ENCODE peak calls at places on chromosomes 16 and 17, in five cellular contexts. A is K562, R is HCT116, G is Panc1, H is SK-N-SH. Y is an unnamed sample.

GRCh38 chr17:52150935-52151334 is 7.6 kb downstream of the CA10 start:
- DNase-seq in H (no peak), R (no peak), G (no peak), A (no peak), Y (no peak)

GRCh38 chr16:88405325-88406060 is 22.7 kb downstream of the ZNF469 start:
- DNase-seq in R (no peak), H (peak), A (no peak), G (no peak), Y (no peak)

GRCh38 chr16:86375370-86375769 is 135.0 kb upstream of the FOXF1 start:
- DNase-seq in R (no peak), A (no peak), G (no peak), H (no peak), Y (no peak)

GRCh38 chr17:74525781-74526288 is 5.4 kb downstream of the CD300LB start:
- DNase-seq in A (no peak), R (no peak), H (no peak), G (no peak), Y (no peak)

GRCh38 chr17:68812876-68813584 is 142.2 kb downstream of the ABCA8 start:
- DNase-seq in H (no peak), R (no peak), G (no peak), A (no peak), Y (no peak)

GRCh38 chr17:82832411-82832810 is 7.4 kb downstream of the ZNF750 start:
- DNase-seq in H (no peak), R (no peak), G (no peak), A (no peak), Y (no peak)

GRCh38 chr17:13003454-13003851 is 14.4 kb downstream of the ELAC2 start:
- DNase-seq in R (no peak), A (no peak), G (no peak), H (no peak), Y (no peak)

GRCh38 chr16:12065866-12066545 is 89.5 kb downstream of the SNX29 start:
- DNase-seq in H (no peak), A (no peak), G (no peak), R (no peak), Y (no peak)

GRCh38 chr17:34177642-34178041 is 77.4 kb upstream of the CCL2 start:
- DNase-seq in A (no peak), R (no peak), G (no peak), H (no peak), Y (no peak)

GRCh38 chr17:4147751-4148310 is 4.8 kb downstream of the CYB5D2 start:
- DNase-seq in H (no peak), A (no peak), R (no peak), G (no peak), Y (no peak)

GRCh38 chr16:5062051-5062450 is 3.7 kb downstream of the C16orf89 start:
- DNase-seq in R (no peak), G (no peak), A (no peak), H (no peak), Y (no peak)

DNA sequence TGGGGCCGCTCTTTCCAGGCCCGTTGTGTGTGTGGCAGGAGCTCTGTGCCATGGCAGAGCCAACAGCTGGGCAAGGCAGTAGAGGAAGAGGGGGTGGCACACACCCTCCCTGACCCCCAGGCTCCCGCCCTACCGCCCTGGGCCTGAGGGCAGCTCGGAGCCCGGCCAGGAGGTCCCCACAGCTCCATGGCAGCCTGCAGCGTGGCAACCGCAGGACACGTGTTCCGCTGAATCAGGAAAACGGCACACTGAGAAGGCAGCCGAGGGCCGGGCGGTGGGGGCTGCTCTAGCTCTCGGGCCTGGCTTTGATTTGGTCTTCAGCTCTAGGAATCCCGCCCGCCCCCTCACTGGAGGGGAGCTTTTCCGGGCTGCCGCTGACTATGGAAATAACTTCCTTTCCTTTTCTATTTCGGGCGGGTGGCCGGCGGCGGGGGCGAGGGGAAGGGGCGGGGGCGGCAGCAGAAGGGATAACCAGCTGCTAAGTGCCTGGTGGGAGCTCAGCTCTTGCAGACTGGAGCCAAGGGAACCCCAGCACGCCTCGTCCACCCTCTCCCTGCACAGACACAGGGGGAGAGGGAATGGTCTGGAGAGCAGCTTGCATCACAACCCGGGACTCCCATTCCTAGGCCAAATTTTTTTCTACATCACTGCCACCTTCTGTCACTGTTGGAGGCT is 24.7 kb upstream of the MRPS23 start:
- DNase-seq in H (peak), R (no peak), G (no peak), A (no peak), Y (peak)
- TF ChIP-seq SIN3A in H (peak), R (no peak), G (no peak), A (no peak), Y (no peak)

DNA sequence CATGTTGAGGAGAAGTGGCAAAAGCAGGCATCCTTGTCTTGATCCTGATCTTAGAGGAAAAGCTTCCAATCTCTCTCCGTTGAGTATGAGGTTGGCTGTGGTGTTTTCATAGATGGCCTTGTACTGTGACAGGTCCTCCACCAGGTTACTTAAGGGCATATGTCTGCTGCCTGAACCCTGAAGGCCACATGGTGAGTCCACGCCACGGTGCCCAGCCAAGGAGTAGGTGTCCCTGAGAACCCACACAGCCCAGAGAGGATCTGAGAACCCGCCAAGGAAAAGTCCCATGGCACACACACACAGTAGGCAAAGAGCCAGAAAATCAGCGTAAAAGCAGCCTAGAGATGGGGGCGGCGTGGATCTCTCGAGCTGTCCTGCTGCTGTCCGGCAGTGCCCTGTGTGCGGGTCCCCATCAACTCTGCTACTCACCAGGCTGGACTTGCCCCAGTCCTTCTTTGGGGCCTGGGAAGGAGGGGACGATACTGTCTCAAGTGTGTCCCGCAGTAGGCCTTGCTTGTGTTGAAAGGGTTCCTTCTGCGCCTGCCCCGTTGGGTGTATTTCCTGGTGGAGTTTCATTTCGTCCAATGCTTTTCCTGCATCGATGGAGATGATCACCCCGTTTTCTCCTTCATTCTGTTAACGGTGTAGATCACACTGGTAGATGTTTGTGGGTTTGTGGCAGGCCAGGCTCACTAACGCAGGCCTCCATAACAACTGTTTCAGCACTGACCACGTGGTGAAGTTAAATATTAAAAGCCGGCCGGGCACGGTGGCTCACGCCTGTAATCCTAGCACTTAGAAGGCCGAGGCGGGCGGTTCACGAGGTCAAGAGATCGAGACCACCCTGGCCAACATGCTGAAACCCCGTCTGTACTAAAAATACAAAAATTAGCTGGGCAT is 90.8 kb upstream of the DNAH17 start:
- DNase-seq in A (no peak), R (no peak), H (no peak), G (no peak), Y (no peak)
- TF ChIP-seq SIN3A in A (no peak), R (no peak), H (no peak), G (no peak), Y (no peak)

GRCh38 chr17:66814570-66814969 is 20.3 kb upstream of the CACNG5 start:
- DNase-seq in G (no peak), A (no peak), H (no peak), R (no peak), Y (no peak)

GRCh38 chr17:66822009-66822408 is 12.9 kb upstream of the CACNG5 start:
- DNase-seq in G (no peak), A (no peak), R (no peak), H (no peak), Y (no peak)

GRCh38 chr17:66814026-66814425 is 20.9 kb upstream of the CACNG5 start:
- DNase-seq in H (no peak), G (no peak), A (no peak), R (no peak), Y (no peak)

GRCh38 chr17:66819466-66819865 is 15.5 kb upstream of the CACNG5 start:
- DNase-seq in G (no peak), R (no peak), H (no peak), A (no peak), Y (no peak)

DNA sequence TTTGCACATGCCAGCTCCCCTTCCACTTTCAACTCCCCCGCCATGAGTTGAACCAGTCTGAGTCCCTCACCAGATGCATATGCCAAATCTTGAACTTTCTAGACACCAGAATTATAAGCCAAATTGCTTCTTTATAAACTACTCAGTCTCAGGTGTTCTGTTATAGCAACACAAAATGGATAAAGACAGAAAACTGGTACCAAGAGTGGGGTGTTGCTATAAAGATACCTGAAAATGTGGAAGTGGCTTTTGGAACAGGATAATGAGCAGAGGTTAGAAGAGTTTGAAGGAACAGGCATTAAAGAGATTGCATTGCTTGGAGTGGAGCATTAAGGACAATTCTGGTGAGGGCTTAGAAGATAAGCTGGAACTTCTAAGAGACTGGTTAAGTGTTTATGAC is 17.2 kb upstream of the CACNG5 start:
- DNase-seq in H (no peak), R (no peak), A (no peak), G (no peak), Y (no peak)
- TF ChIP-seq SIN3A in H (no peak), R (no peak), A (no peak), G (no peak), Y (no peak)

GRCh38 chr17:72516772-72517399 is 396.1 kb downstream of the SOX9 start:
- DNase-seq in R (no peak), H (no peak), A (no peak), G (no peak), Y (no peak)
- TF ChIP-seq SIN3A in R (no peak), H (no peak), A (no peak), G (no peak), Y (no peak)

GRCh38 chr16:54805648-54806047 is 125.0 kb upstream of the IRX5 start:
- DNase-seq in A (no peak), R (no peak), H (no peak), G (no peak), Y (no peak)
- TF ChIP-seq SIN3A in A (no peak), R (no peak), H (no peak), G (no peak), Y (no peak)

GRCh38 chr17:65797809-65798208 is 236.4 kb upstream of the AXIN2 start:
- DNase-seq in G (no peak), H (peak), R (no peak), A (peak), Y (peak)

GRCh38 chr17:65790241-65790640 is 228.8 kb upstream of the AXIN2 start:
- DNase-seq in G (no peak), R (no peak), H (no peak), A (no peak), Y (no peak)

GRCh38 chr17:65799454-65799853 is 238.0 kb upstream of the AXIN2 start:
- DNase-seq in H (no peak), R (no peak), G (no peak), A (no peak), Y (no peak)

GRCh38 chr17:65797101-65797500 is 235.7 kb upstream of the AXIN2 start:
- DNase-seq in A (no peak), G (no peak), H (no peak), R (no peak), Y (no peak)

GRCh38 chr17:65794572-65794971 is 233.1 kb upstream of the AXIN2 start:
- DNase-seq in R (peak), H (peak), G (no peak), A (peak), Y (no peak)
- TF ChIP-seq SIN3A in R (no peak), H (no peak), G (no peak), A (no peak), Y (no peak)

GRCh38 chr16:22318690-22319358 is 21.6 kb downstream of the POLR3E start:
- DNase-seq in H (peak), G (no peak), A (peak), R (no peak), Y (no peak)
- TF ChIP-seq SIN3A in H (no peak), G (no peak), A (no peak), R (no peak), Y (no peak)

DNA sequence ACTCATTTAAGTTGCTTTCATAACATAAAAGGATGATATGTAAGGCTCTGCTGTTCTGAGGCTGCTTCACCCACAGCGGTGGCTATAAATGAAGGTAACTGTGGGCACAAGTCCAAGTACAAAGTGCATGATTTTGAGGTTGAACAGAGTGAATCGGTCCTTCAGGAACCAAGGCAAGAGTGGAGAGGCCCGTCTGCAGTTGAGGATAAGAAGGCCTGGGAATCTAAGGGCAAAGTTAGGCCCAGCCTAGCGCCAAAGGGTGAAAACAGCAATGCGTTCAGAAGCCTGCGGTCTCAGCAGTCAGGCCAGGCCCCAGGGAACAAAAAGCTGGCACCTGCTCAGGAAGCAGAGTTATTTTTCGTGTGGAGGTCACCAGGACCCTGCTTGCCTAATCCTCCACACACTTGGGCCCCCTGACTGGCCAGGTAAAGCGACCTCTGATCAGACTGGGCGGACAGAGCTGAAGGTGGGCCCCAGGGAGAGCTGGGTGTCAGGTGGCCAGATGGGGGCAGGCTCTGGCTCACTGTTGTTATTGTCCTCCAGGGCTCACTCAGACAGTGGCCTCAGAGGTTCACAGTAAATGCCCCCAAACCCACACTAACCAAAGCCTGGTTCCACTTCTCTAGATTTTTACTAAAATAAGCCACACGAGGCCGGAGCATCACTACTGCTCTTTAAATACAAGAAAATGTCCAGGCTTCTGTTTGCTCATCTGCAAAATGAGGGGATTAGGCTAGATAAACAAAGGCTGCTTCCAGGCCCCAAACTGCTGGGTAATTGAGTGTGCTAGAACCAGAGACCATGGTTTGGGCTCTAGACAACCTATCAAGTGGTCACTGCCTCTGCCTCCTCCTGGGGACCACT is 46.4 kb downstream of the TEX2 start:
- DNase-seq in A (peak), R (no peak), G (no peak), H (peak), Y (peak)
- TF ChIP-seq SIN3A in A (no peak), R (no peak), G (no peak), H (no peak), Y (no peak)

GRCh38 chr17:5809580-5810188 is 225.4 kb upstream of the NLRP1 start:
- DNase-seq in R (no peak), G (no peak), H (no peak), A (no peak), Y (no peak)
- TF ChIP-seq SIN3A in R (no peak), G (no peak), H (no peak), A (no peak), Y (no peak)

GRCh38 chr16:3576211-3576610 is 992 bp downstream of the NLRC3 start:
- DNase-seq in A (no peak), G (no peak), R (no peak), H (no peak), Y (no peak)
- TF ChIP-seq SIN3A in A (no peak), G (no peak), R (no peak), H (no peak), Y (no peak)

Y was measured in H1.